ENCODE peak calls at places on chromosomes 4 and X, in five cellular contexts. M is GM13976, H is WERI-Rb-1, F is hepatocyte, E is GM12864. C is an unnamed sample.

GRCh38 chr4:159722918-159723317 is 620.0 kb downstream of the RAPGEF2 start:
- DNase-seq in E (no peak), H (no peak), M (no peak), F (no peak), C (no peak)

GRCh38 chr4:109209647-109210046 is 92.8 kb downstream of the COL25A1 start:
- DNase-seq in F (no peak), M (no peak), H (no peak), E (no peak), C (no peak)

GRCh38 chr4:80471701-80472100 is 136.2 kb downstream of the CFAP299 start:
- DNase-seq in H (no peak), M (no peak), E (no peak), F (peak), C (no peak)

GRCh38 chr4:1250921-1251772 is 2.2 kb upstream of the CTBP1 start:
- DNase-seq in F (peak), M (no peak), H (no peak), E (no peak), C (no peak)

GRCh38 chr4:26227827-26228226 is 93.0 kb upstream of the RBPJ start:
- DNase-seq in M (no peak), F (peak), E (no peak), H (no peak), C (no peak)

GRCh38 chr4:88007304-88008132 is at the start of gene PKD2:
- DNase-seq in H (peak), E (no peak), F (peak), M (peak), C (peak)

GRCh38 chr4:87309625-87310024 is 13.1 kb downstream of the HSD17B13 start:
- DNase-seq in M (no peak), E (no peak), H (no peak), F (no peak), C (no peak)

GRCh38 chr4:7831330-7831729 is 108.3 kb downstream of the AFAP1 start:
- DNase-seq in M (peak), H (peak), E (peak), F (no peak), C (peak)

GRCh38 chrX:100720301-100720700 is 11.6 kb downstream of the SYTL4 start:
- DNase-seq in M (no peak), F (no peak), H (peak), E (no peak), C (no peak)

GRCh38 chr4:1305781-1306455 is 16.2 kb downstream of the MAEA start:
- DNase-seq in E (no peak), H (no peak), M (no peak), F (no peak), C (no peak)

GRCh38 chr4:149409186-149410056 is 406.2 kb downstream of the IQCM start:
- DNase-seq in M (no peak), E (no peak), F (no peak), H (no peak), C (no peak)

GRCh38 chrX:129984196-129984962 is 1.9 kb downstream of the BCORL1 start:
- DNase-seq in F (peak), M (peak), H (peak), E (no peak), C (peak)

GRCh38 chr4:163587867-163588266 is 93.4 kb downstream of the TMA16 start:
- DNase-seq in E (peak), H (peak), F (no peak), M (peak), C (peak)

GRCh38 chr4:164613761-164614277 is 140.1 kb upstream of the SMIM31 start:
- DNase-seq in H (no peak), F (peak), M (no peak), E (no peak), C (no peak)

GRCh38 chr4:173990126-173990878 is 293.2 kb downstream of the FBXO8 start:
- DNase-seq in F (peak), E (no peak), M (no peak), H (peak), C (no peak)

GRCh38 chr4:152073738-152074137 is 312.9 kb upstream of the GATB start:
- DNase-seq in F (peak), M (no peak), H (no peak), E (no peak), C (no peak)

GRCh38 chr4:185847352-185848078 is 35.5 kb upstream of the SORBS2 start:
- DNase-seq in F (peak), M (no peak), E (no peak), H (peak), C (no peak)

GRCh38 chrX:12751887-12752286 is 39.3 kb upstream of the PRPS2 start:
- DNase-seq in E (no peak), F (no peak), M (no peak), H (no peak), C (no peak)

GRCh38 chr4:56686537-56687231 is 5.6 kb upstream of the HOPX start:
- DNase-seq in F (no peak), E (no peak), M (no peak), H (no peak), C (no peak)

GRCh38 chr4:153466637-153467153 is 535 bp downstream of the TMEM131L start:
- DNase-seq in E (no peak), F (no peak), H (no peak), M (no peak), C (no peak)

GRCh38 chr4:148026022-148026421 is 294.1 kb downstream of the ARHGAP10 start:
- DNase-seq in F (no peak), E (no peak), M (no peak), H (no peak), C (no peak)

DNA sequence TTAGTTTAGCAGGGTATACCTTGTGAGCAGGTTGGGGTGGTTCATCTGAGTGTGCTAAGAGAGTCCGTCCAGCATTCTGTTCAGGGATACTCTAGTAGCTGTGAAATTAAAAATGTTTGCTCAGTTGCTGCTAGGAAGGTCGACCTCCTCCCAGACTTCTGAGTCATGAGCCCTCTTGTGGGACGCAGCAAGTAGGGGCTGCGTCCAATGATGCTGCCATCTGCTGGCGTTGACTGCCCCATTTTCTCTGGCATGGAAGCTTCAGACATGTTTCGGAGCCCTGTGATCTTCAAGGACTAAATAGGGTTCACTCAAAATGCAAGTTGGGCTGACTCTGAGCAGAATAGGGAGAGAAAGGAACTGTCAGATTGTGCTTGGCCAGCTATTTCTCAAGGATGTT is 201.0 kb upstream of the ARSJ start:
- DNase-seq in E (peak), H (peak), F (peak), M (no peak), C (no peak)
- TF ChIP-seq CTCF in E (peak), H (peak), F (peak), M (no peak), C (peak)

DNA sequence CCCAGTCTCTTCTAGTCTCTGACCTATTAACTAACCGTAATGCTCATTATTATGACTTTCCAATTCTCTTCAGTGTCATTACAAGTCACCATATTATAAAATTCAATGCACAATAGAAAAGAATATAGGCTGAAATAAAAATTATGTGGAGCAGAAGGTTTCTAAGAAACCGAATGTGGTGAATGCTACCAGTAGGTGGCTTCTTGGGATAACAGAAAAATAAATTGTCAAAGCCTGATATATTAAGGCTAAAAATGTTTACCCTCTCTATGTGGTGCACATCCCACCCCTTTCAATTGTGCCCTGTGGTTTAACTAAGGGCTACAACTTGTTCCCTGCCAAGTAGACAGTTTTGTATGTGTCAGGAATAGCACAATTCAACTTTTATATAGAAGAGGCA is 624.6 kb upstream of the TECRL start:
- DNase-seq in M (no peak), H (no peak), E (no peak), F (no peak), C (no peak)
- TF ChIP-seq CTCF in M (no peak), H (no peak), E (no peak), F (peak), C (no peak)

DNA sequence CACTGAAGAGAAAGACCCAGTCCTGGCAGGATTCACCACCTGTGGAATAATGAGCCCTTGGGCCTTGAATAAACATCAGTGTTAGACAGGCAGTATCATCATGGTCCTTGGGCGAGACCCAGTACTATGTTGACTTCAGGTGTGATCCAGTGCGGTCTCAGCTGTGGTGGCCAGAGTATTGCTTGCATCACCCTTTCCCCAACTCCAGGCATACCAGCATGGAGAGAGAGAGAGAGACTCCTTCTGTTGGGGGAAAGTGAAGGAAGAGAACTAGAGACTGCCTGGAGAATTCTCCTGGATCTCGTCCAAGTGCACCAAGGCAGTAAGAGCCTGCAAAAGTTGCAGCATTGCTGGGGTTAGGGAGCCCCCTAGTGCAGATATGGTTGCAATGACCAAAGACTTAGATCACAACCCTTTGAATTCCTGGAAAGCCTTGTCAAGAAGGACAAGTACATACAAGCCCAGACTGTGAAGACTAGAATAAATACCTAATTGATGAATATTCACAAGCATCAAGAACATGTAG is 61.1 kb upstream of the VAMP7 start:
- DNase-seq in M (peak), F (peak), H (peak), E (peak), C (peak)
- TF ChIP-seq CTCF in M (peak), F (peak), H (peak), E (peak), C (peak)

GRCh38 chrX:53445977-53446376 is 11.8 kb upstream of the HSD17B10 start:
- DNase-seq in H (peak), E (no peak), M (peak), F (peak), C (peak)
- TF ChIP-seq CTCF in H (peak), E (peak), M (peak), F (peak), C (peak)

DNA sequence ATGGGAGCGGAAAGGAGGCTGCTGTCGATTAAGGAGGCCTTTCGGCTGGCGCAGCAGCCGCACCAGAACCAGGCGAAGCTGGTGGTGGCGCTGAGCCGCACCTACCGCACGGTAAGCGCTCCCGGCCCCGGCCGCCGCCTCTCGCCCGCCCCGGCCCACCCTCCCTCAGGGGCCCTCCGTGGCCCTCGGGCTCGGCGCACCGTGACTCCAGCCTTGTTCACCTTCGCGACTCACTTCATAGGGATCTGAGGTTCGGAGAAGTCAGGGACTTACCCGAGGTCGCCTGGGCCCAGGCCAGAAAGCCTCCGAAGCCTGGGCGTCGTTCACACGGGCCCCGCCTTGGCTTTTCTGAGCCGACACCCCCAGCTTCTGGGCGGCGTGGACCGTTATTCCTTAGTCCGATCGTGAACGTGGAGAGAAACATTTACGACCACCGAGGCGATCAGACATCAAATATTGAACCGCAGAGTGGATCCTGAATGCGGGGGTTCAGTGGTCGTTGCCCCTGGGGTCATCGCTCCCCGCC is 362 bp downstream of the NCAPG start:
- DNase-seq in F (no peak), M (no peak), H (peak), E (no peak), C (no peak)
- TF ChIP-seq CTCF in F (no peak), M (no peak), H (no peak), E (no peak), C (no peak)

DNA sequence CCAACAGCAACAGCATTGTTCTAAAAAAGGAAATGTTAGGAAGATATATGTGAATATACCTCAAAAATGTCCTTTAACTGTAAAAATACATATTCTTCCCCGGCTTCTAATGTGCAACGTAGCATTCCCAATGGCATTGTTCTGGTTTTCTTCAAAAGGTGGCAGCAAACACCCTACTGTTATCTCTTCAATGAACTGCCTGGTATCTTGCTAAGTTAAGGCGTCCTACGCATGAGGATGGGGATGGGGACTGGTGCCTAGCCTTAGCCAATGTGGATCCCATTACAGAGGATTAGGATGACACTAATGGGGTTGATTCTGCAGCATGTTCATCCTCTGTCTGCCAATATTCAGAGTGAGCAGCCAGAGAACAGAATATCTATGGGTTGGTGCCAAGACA is 334.9 kb upstream of the ADGRL3 start:
- DNase-seq in M (no peak), H (peak), E (no peak), F (no peak), C (no peak)
- TF ChIP-seq CTCF in M (no peak), H (peak), E (no peak), F (peak), C (no peak)

C was measured in GM10248.